ENCODE peak calls at places on chromosomes 4 and X, in seven cellular contexts. One of them, this sample, is unnamed.

GRCh38 chr4:22129454-22130075 is 181.0 kb upstream of the KCNIP4 start:
- DNase-seq in SK-N-SH: peak
- DNase-seq in HepG2: peak
- DNase-seq in HCT116: peak
- DNase-seq in H1: peak
- DNase-seq in GM12878: no peak
- DNase-seq in K562: peak
- DNase-seq in this sample: peak

GRCh38 chrX:73448379-73448778 is 1.5 kb downstream of the CDX4 start:
- DNase-seq in SK-N-SH: no peak
- DNase-seq in HCT116: no peak
- DNase-seq in GM12878: no peak
- DNase-seq in HepG2: no peak
- DNase-seq in K562: no peak
- DNase-seq in H1: peak
- DNase-seq in this sample: no peak

GRCh38 chrX:42149786-42150185 is 226.4 kb upstream of the CASK start:
- DNase-seq in SK-N-SH: no peak
- DNase-seq in H1: no peak
- DNase-seq in K562: no peak
- DNase-seq in GM12878: no peak
- DNase-seq in HCT116: no peak
- DNase-seq in HepG2: no peak
- DNase-seq in this sample: no peak

GRCh38 chr4:103934178-103934789 is 214.5 kb upstream of the TACR3 start:
- DNase-seq in K562: peak
- DNase-seq in H1: no peak
- DNase-seq in HepG2: peak
- DNase-seq in SK-N-SH: peak
- DNase-seq in HCT116: peak
- DNase-seq in GM12878: no peak
- DNase-seq in this sample: no peak

GRCh38 chr4:185700048-185700447 is 111.9 kb downstream of the SORBS2 start:
- DNase-seq in K562: no peak
- DNase-seq in H1: no peak
- DNase-seq in SK-N-SH: peak
- DNase-seq in HepG2: no peak
- DNase-seq in GM12878: no peak
- DNase-seq in HCT116: no peak
- DNase-seq in this sample: no peak

GRCh38 chr4:148089624-148090023 is 352.6 kb downstream of the NR3C2 start:
- DNase-seq in SK-N-SH: no peak
- DNase-seq in HCT116: no peak
- DNase-seq in H1: no peak
- DNase-seq in K562: no peak
- DNase-seq in HepG2: no peak
- DNase-seq in GM12878: no peak
- DNase-seq in this sample: no peak

GRCh38 chr4:17762705-17763104 is 18.7 kb downstream of the FAM184B start:
- DNase-seq in SK-N-SH: no peak
- DNase-seq in GM12878: no peak
- DNase-seq in K562: peak
- DNase-seq in HepG2: peak
- DNase-seq in HCT116: no peak
- DNase-seq in H1: no peak
- DNase-seq in this sample: no peak

GRCh38 chr4:142743071-142743825 is 102.9 kb downstream of the INPP4B start:
- DNase-seq in HepG2: no peak
- DNase-seq in K562: no peak
- DNase-seq in GM12878: no peak
- DNase-seq in SK-N-SH: no peak
- DNase-seq in H1: no peak
- DNase-seq in HCT116: no peak
- DNase-seq in this sample: no peak

GRCh38 chrX:20487227-20487626 is 220.5 kb upstream of the RPS6KA3 start:
- DNase-seq in HCT116: peak
- DNase-seq in SK-N-SH: no peak
- DNase-seq in H1: no peak
- DNase-seq in K562: no peak
- DNase-seq in GM12878: no peak
- DNase-seq in HepG2: no peak
- DNase-seq in this sample: no peak

GRCh38 chrX:93420635-93421034 is 252.7 kb downstream of the NAP1L3 start:
- DNase-seq in HepG2: no peak
- DNase-seq in H1: no peak
- DNase-seq in K562: no peak
- DNase-seq in SK-N-SH: no peak
- DNase-seq in HCT116: no peak
- DNase-seq in GM12878: no peak
- DNase-seq in this sample: no peak

GRCh38 chr4:126630171-126630570 is 1002.6 kb upstream of the INTU start:
- DNase-seq in GM12878: no peak
- DNase-seq in K562: no peak
- DNase-seq in HCT116: no peak
- DNase-seq in SK-N-SH: no peak
- DNase-seq in HepG2: no peak
- DNase-seq in H1: no peak
- DNase-seq in this sample: no peak

GRCh38 chr4:7336067-7336569 is 98.6 kb downstream of the PSAPL1 start:
- DNase-seq in HCT116: no peak
- DNase-seq in HepG2: no peak
- DNase-seq in K562: no peak
- DNase-seq in H1: no peak
- DNase-seq in GM12878: no peak
- DNase-seq in SK-N-SH: no peak
- DNase-seq in this sample: no peak

GRCh38 chrX:810186-810585 is 179.6 kb downstream of the SHOX start:
- DNase-seq in GM12878: no peak
- DNase-seq in H1: no peak
- DNase-seq in HCT116: no peak
- DNase-seq in HepG2: no peak
- DNase-seq in SK-N-SH: no peak
- DNase-seq in K562: no peak
- DNase-seq in this sample: no peak

GRCh38 chrX:63657821-63658220 is 127.2 kb downstream of the ARHGEF9 start:
- DNase-seq in HepG2: no peak
- DNase-seq in GM12878: no peak
- DNase-seq in K562: no peak
- DNase-seq in HCT116: peak
- DNase-seq in H1: no peak
- DNase-seq in SK-N-SH: no peak
- DNase-seq in this sample: no peak

GRCh38 chrX:19897087-19897486 is 9.7 kb upstream of the SH3KBP1 start:
- DNase-seq in HepG2: no peak
- DNase-seq in HCT116: no peak
- DNase-seq in GM12878: no peak
- DNase-seq in K562: no peak
- DNase-seq in SK-N-SH: no peak
- DNase-seq in H1: no peak
- DNase-seq in this sample: no peak

GRCh38 chr4:14087459-14087858 is 459.9 kb upstream of the BOD1L1 start:
- DNase-seq in K562: no peak
- DNase-seq in HCT116: no peak
- DNase-seq in GM12878: peak
- DNase-seq in SK-N-SH: no peak
- DNase-seq in HepG2: no peak
- DNase-seq in H1: no peak
- DNase-seq in this sample: no peak

GRCh38 chrX:136065044-136065671 is 79.9 kb downstream of the SLC9A6 start:
- DNase-seq in GM12878: no peak
- DNase-seq in H1: no peak
- DNase-seq in HCT116: no peak
- DNase-seq in K562: no peak
- DNase-seq in HepG2: peak
- DNase-seq in SK-N-SH: no peak
- DNase-seq in this sample: no peak

GRCh38 chrX:101452051-101452450 is 33.2 kb upstream of the ARMCX4 start:
- DNase-seq in HepG2: no peak
- DNase-seq in H1: no peak
- DNase-seq in K562: no peak
- DNase-seq in HCT116: no peak
- DNase-seq in SK-N-SH: no peak
- DNase-seq in GM12878: no peak
- DNase-seq in this sample: no peak

GRCh38 chr4:133154725-133155124 is 5.6 kb downstream of the PCDH10 start:
- DNase-seq in GM12878: no peak
- DNase-seq in SK-N-SH: peak
- DNase-seq in HepG2: peak
- DNase-seq in K562: peak
- DNase-seq in HCT116: peak
- DNase-seq in H1: no peak
- DNase-seq in this sample: no peak

GRCh38 chrX:65874765-65875164 is 165.1 kb downstream of the VSIG4 start:
- DNase-seq in H1: no peak
- DNase-seq in HCT116: no peak
- DNase-seq in HepG2: no peak
- DNase-seq in K562: peak
- DNase-seq in SK-N-SH: no peak
- DNase-seq in GM12878: no peak
- DNase-seq in this sample: no peak

GRCh38 chr4:156182269-156182668 is 228.6 kb upstream of the CTSO start:
- DNase-seq in H1: no peak
- DNase-seq in HepG2: no peak
- DNase-seq in GM12878: no peak
- DNase-seq in SK-N-SH: no peak
- DNase-seq in HCT116: no peak
- DNase-seq in K562: no peak
- DNase-seq in this sample: no peak

GRCh38 chr4:83108101-83108861 is 6.2 kb downstream of the PLAC8 start:
- DNase-seq in GM12878: no peak
- DNase-seq in HCT116: no peak
- DNase-seq in K562: no peak
- DNase-seq in SK-N-SH: no peak
- DNase-seq in H1: no peak
- DNase-seq in HepG2: no peak
- DNase-seq in this sample: no peak

GRCh38 chrX:71159335-71159734 is 14.7 kb downstream of the NLGN3 start:
- DNase-seq in K562: no peak
- DNase-seq in H1: no peak
- DNase-seq in HepG2: no peak
- DNase-seq in GM12878: no peak
- DNase-seq in HCT116: no peak
- DNase-seq in SK-N-SH: no peak
- DNase-seq in this sample: no peak

GRCh38 chrX:46758163-46758955 is 559 bp downstream of the SLC9A7 start:
- DNase-seq in SK-N-SH: peak
- DNase-seq in K562: no peak
- DNase-seq in HCT116: no peak
- DNase-seq in H1: peak
- DNase-seq in GM12878: no peak
- DNase-seq in HepG2: no peak
- DNase-seq in this sample: no peak

DNA sequence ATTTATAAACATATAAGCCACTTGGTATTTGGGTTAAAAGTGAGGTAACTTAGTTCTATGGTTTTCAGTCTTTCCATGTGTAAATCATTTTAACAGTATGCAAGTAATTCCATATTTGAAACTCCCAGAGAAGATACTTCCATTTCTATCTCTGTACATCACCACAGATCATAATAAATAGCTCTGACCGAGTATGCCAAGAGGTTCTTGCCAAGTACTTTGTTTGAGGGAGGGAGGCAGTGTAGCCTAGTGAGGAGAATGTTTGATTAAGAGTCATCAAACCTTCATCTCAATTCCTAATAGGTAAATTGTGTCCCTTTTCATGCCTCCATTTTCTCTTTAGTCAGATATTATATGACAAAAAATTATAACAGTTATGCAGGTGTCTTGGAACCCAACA is 123.7 kb downstream of the ANK2 start:
- DNase-seq in SK-N-SH: no peak
- DNase-seq in HCT116: no peak
- DNase-seq in K562: no peak
- DNase-seq in H1: no peak
- DNase-seq in GM12878: no peak
- DNase-seq in HepG2: no peak
- DNase-seq in this sample: no peak
- TF ChIP-seq YY1 in SK-N-SH: no peak
- TF ChIP-seq YY1 in HCT116: no peak
- TF ChIP-seq YY1 in K562: no peak
- TF ChIP-seq YY1 in H1: no peak
- TF ChIP-seq YY1 in GM12878: no peak
- TF ChIP-seq YY1 in HepG2: no peak
- TF ChIP-seq YY1 in this sample: no peak

GRCh38 chr4:61580721-61581377 is 380.7 kb downstream of the ADGRL3 start:
- DNase-seq in K562: no peak
- DNase-seq in HepG2: no peak
- DNase-seq in SK-N-SH: no peak
- DNase-seq in HCT116: no peak
- DNase-seq in H1: no peak
- DNase-seq in GM12878: no peak
- DNase-seq in this sample: no peak
- H3K9ac ChIP-seq in K562: no peak
- H3K9ac ChIP-seq in HepG2: no peak
- H3K9ac ChIP-seq in SK-N-SH: no peak
- H3K9ac ChIP-seq in HCT116: no peak
- H3K9ac ChIP-seq in H1: no peak
- H3K9ac ChIP-seq in GM12878: no peak
- H3K9ac ChIP-seq in this sample: no peak

GRCh38 chrX:83508006-83508405 is at the start of gene POU3F4:
- DNase-seq in GM12878: no peak
- DNase-seq in SK-N-SH: no peak
- DNase-seq in HepG2: no peak
- DNase-seq in H1: peak
- DNase-seq in K562: no peak
- DNase-seq in HCT116: no peak
- DNase-seq in this sample: no peak
- H3K4me3 ChIP-seq in GM12878: no peak
- H3K4me3 ChIP-seq in SK-N-SH: no peak
- H3K4me3 ChIP-seq in HepG2: no peak
- H3K4me3 ChIP-seq in H1: peak
- H3K4me3 ChIP-seq in K562: no peak
- H3K4me3 ChIP-seq in HCT116: no peak
- H3K4me3 ChIP-seq in this sample: no peak

DNA sequence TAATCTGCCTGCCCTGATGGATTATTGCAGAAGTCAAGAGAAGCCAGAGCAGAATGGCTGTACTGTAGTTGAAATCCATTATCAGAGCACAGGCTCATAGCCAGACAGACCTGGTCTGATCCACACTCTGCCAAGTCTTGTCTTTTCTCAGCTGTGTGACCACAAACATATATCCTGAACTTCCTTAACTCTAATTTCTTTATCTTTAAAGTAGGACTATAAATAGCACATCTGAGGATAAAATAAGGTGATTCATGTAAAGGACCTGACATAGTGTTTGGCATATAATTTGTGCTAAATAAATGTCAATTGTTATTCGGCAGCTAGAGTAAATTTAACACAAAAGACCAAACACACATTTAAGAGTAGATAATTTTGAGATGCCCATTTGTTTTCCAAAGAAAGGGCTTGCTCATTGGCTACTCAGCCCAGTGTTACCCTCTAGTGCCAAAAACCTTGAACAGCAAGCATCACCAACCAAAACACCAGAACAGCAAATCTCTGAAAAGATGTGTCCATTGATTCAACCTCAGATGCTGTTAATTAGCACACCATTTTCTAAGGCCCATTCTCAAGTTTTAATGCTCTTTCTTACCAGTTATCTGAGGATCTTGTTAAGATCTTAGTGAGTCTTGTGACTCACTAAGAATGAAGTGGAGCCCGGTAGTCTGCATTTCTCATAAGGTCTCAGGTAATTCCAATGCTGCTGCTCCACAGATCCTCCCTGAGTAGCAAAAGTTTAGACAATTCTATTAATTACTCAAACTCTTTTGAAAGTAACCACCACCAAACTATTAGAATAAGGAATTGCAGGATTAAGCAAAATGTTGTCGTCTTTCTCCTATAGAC is 108.8 kb downstream of the HHIP start:
- DNase-seq in GM12878: no peak
- DNase-seq in HCT116: peak
- DNase-seq in HepG2: no peak
- DNase-seq in K562: no peak
- DNase-seq in SK-N-SH: no peak
- DNase-seq in H1: no peak
- DNase-seq in this sample: peak
- TF ChIP-seq YY1 in GM12878: no peak
- TF ChIP-seq YY1 in HCT116: no peak
- TF ChIP-seq YY1 in HepG2: no peak
- TF ChIP-seq YY1 in K562: no peak
- TF ChIP-seq YY1 in SK-N-SH: no peak
- TF ChIP-seq YY1 in H1: no peak
- TF ChIP-seq YY1 in this sample: no peak